ENCODE peak calls at places on chromosomes 7 and 10, in five cellular contexts. V is HepG2, K is H1, U is GM12878, N is K562. R is an unnamed sample.

GRCh38 chr7:143505845-143506244 is 28.2 kb downstream of the TAS2R41 start:
- DNase-seq in V (no peak), K (no peak), U (no peak), N (no peak), R (no peak)

GRCh38 chr7:79091011-79091410 is 362.5 kb downstream of the MAGI2 start:
- DNase-seq in V (no peak), K (no peak), U (no peak), N (no peak), R (no peak)

GRCh38 chr7:92737706-92738105 is 98.7 kb downstream of the CDK6 start:
- DNase-seq in V (no peak), K (no peak), U (peak), N (no peak), R (no peak)

GRCh38 chr7:12949060-12950045 is 261.9 kb downstream of the ARL4A start:
- DNase-seq in V (peak), K (no peak), U (no peak), N (no peak), R (no peak)

GRCh38 chr7:157043745-157044144 is 33.3 kb upstream of the MNX1 start:
- DNase-seq in V (no peak), K (no peak), U (no peak), N (no peak), R (no peak)

GRCh38 chr7:142478479-142479220 is 220.8 kb upstream of the PRSS58 start:
- DNase-seq in V (peak), K (no peak), U (no peak), N (peak), R (peak)

GRCh38 chr7:86939197-86939814 is 120.1 kb downstream of the ELAPOR2 start:
- DNase-seq in V (peak), K (no peak), U (peak), N (peak), R (peak)

GRCh38 chr7:70695804-70696104 is 436.2 kb upstream of the GALNT17 start:
- DNase-seq in V (no peak), K (no peak), U (no peak), N (no peak), R (no peak)

GRCh38 chr7:5177060-5177459 is 13.0 kb upstream of the WIPI2 start:
- DNase-seq in V (no peak), K (no peak), U (no peak), N (no peak), R (no peak)

GRCh38 chr7:56097700-56098099 is 4.9 kb upstream of the PHKG1 start:
- DNase-seq in V (no peak), K (no peak), U (no peak), N (peak), R (no peak)

GRCh38 chr7:148661471-148661870 is 37.2 kb upstream of the CUL1 start:
- DNase-seq in V (no peak), K (no peak), U (no peak), N (no peak), R (no peak)

GRCh38 chr10:105024184-105024583 is 383.1 kb downstream of the SORCS3 start:
- DNase-seq in V (no peak), K (no peak), U (no peak), N (no peak), R (no peak)

GRCh38 chr7:129492406-129492805 is 9.9 kb upstream of the SMKR1 start:
- DNase-seq in V (no peak), K (no peak), U (no peak), N (no peak), R (no peak)

DNA sequence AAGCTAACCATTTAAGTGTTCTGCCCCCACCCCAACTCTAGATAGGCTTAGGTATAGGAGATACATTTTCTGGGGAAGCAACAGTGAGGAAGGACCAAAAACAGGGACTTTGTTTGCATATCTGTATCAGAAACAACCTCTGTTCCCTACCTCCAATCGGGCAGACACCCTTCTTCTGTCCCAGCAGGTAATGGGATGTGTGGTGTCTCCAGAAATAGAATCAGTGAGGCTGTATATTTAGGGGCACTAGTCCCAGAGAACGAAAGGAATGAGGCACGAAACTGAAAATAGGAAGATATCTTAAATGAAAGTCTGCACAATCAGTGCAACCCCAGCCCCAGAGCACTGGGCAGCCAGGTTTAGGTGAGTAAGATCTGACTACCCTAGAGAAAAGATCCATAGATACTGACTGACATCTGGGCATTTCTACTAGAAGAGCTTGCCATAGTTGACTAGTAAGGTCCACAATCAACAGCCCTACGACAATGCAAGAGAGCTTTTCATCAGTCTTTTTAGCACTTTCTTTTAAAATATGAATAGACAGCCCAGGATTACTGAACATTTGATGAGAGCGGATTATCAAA is 28.1 kb downstream of the PLEKHA1 start:
- DNase-seq in V (no peak), K (no peak), U (no peak), N (no peak), R (no peak)
- TF ChIP-seq ATF3 in V (no peak), K (no peak), U (no peak), N (no peak), R (no peak)

GRCh38 chr7:141477866-141478265 is 73.3 kb upstream of the AGK start:
- DNase-seq in V (no peak), K (no peak), U (no peak), N (no peak), R (no peak)
- TF ChIP-seq CREB1 in V (no peak), K (no peak), U (no peak), N (no peak), R (no peak)

GRCh38 chr10:12960939-12961338 is 40.6 kb downstream of the CCDC3 start:
- DNase-seq in V (no peak), K (no peak), U (no peak), N (no peak), R (no peak)
- TF ChIP-seq ATF3 in V (no peak), K (no peak), U (no peak), N (no peak), R (no peak)

GRCh38 chr7:6227294-6227846 is 45.1 kb downstream of the CYTH3 start:
- DNase-seq in V (no peak), K (no peak), U (no peak), N (no peak), R (no peak)

GRCh38 chr7:6218324-6218723 is 54.1 kb downstream of the CYTH3 start:
- DNase-seq in V (no peak), K (no peak), U (no peak), N (no peak), R (no peak)

GRCh38 chr7:6226194-6226799 is 46.1 kb downstream of the CYTH3 start:
- DNase-seq in V (no peak), K (no peak), U (no peak), N (no peak), R (no peak)

GRCh38 chr7:6221340-6222319 is 50.8 kb downstream of the CYTH3 start:
- DNase-seq in V (no peak), K (no peak), U (no peak), N (no peak), R (no peak)
- TF ChIP-seq CREB1 in V (no peak), K (no peak), U (peak), N (no peak), R (no peak)

R was measured in WTC11.